ENCODE peak calls at places on chromosomes 4 and X, in seven cellular contexts. One of them, this sample, is unnamed.

GRCh38 chr4:108113229-108113628 is 55.5 kb downstream of the LEF1 start:
- DNase-seq in lower leg skin: no peak
- DNase-seq in NB4: no peak
- DNase-seq in A549: no peak
- DNase-seq in GM12878: no peak
- DNase-seq in tibial nerve: no peak
- DNase-seq in GM12891: no peak
- DNase-seq in this sample: no peak

GRCh38 chr4:163866728-163867313 is 372.3 kb downstream of the TMA16 start:
- DNase-seq in lower leg skin: no peak
- DNase-seq in NB4: no peak
- DNase-seq in A549: no peak
- DNase-seq in GM12878: no peak
- DNase-seq in tibial nerve: no peak
- DNase-seq in GM12891: no peak
- DNase-seq in this sample: peak; percentile 3

GRCh38 chrX:97326456-97326855 is 442.7 kb downstream of the RPA4 start:
- DNase-seq in lower leg skin: no peak
- DNase-seq in NB4: no peak
- DNase-seq in A549: no peak
- DNase-seq in GM12878: peak; percentile 73
- DNase-seq in tibial nerve: no peak
- DNase-seq in GM12891: peak; percentile 8
- DNase-seq in this sample: no peak

GRCh38 chr4:26862381-26862915 is 1.8 kb downstream of the STIM2 start:
- DNase-seq in lower leg skin: no peak
- DNase-seq in NB4: no peak
- DNase-seq in A549: no peak
- DNase-seq in GM12878: no peak
- DNase-seq in tibial nerve: no peak
- DNase-seq in GM12891: no peak
- DNase-seq in this sample: no peak

GRCh38 chr4:2246384-2247127 is 4.6 kb upstream of the HAUS3 start:
- DNase-seq in lower leg skin: no peak
- DNase-seq in NB4: no peak
- DNase-seq in A549: no peak
- DNase-seq in GM12878: no peak
- DNase-seq in tibial nerve: no peak
- DNase-seq in GM12891: no peak
- DNase-seq in this sample: peak; percentile 0

GRCh38 chr4:75710246-75710645 is 14.1 kb upstream of the USO1 start:
- DNase-seq in lower leg skin: no peak
- DNase-seq in NB4: no peak
- DNase-seq in A549: no peak
- DNase-seq in GM12878: no peak
- DNase-seq in tibial nerve: no peak
- DNase-seq in GM12891: no peak
- DNase-seq in this sample: no peak

GRCh38 chrX:23919706-23920320 is 12.0 kb downstream of the CXorf58 start:
- DNase-seq in lower leg skin: no peak
- DNase-seq in NB4: no peak
- DNase-seq in A549: no peak
- DNase-seq in GM12878: no peak
- DNase-seq in tibial nerve: no peak
- DNase-seq in GM12891: no peak
- DNase-seq in this sample: no peak

GRCh38 chr4:955931-956381 is 17.4 kb downstream of the DGKQ start:
- DNase-seq in lower leg skin: no peak
- DNase-seq in NB4: no peak
- DNase-seq in A549: no peak
- DNase-seq in GM12878: no peak
- DNase-seq in tibial nerve: no peak
- DNase-seq in GM12891: no peak
- DNase-seq in this sample: no peak

GRCh38 chr4:154030747-154031146 is 241.9 kb upstream of the SFRP2 start:
- DNase-seq in lower leg skin: no peak
- DNase-seq in NB4: no peak
- DNase-seq in A549: no peak
- DNase-seq in GM12878: no peak
- DNase-seq in tibial nerve: no peak
- DNase-seq in GM12891: no peak
- DNase-seq in this sample: no peak

GRCh38 chrX:46573331-46573895 is at the start of gene CHST7:
- DNase-seq in lower leg skin: peak; percentile 46
- DNase-seq in NB4: peak; percentile 78
- DNase-seq in A549: peak; percentile 80
- DNase-seq in GM12878: no peak
- DNase-seq in tibial nerve: peak; percentile 44
- DNase-seq in GM12891: no peak
- DNase-seq in this sample: no peak
- TF ChIP-seq POLR2A in lower leg skin: no peak
- TF ChIP-seq POLR2A in NB4: no peak
- TF ChIP-seq POLR2A in A549: peak; percentile 40
- TF ChIP-seq POLR2A in GM12878: no peak
- TF ChIP-seq POLR2A in tibial nerve: no peak
- TF ChIP-seq POLR2A in GM12891: no peak
- TF ChIP-seq POLR2A in this sample: peak; percentile 51

GRCh38 chr4:41212221-41213203 is 1.8 kb downstream of the APBB2 start:
- DNase-seq in lower leg skin: peak; percentile 56
- DNase-seq in NB4: peak; percentile 79
- DNase-seq in A549: peak; percentile 69
- DNase-seq in GM12878: peak; percentile 70
- DNase-seq in tibial nerve: peak; percentile 62
- DNase-seq in GM12891: no peak
- DNase-seq in this sample: peak; percentile 24
- TF ChIP-seq POLR2A in lower leg skin: no peak
- TF ChIP-seq POLR2A in NB4: no peak
- TF ChIP-seq POLR2A in A549: no peak
- TF ChIP-seq POLR2A in GM12878: no peak
- TF ChIP-seq POLR2A in tibial nerve: no peak
- TF ChIP-seq POLR2A in GM12891: no peak
- TF ChIP-seq POLR2A in this sample: no peak

GRCh38 chr4:96638132-96638531 is 798.2 kb downstream of the PDHA2 start:
- DNase-seq in lower leg skin: no peak
- DNase-seq in NB4: no peak
- DNase-seq in A549: no peak
- DNase-seq in GM12878: no peak
- DNase-seq in tibial nerve: no peak
- DNase-seq in GM12891: no peak
- DNase-seq in this sample: no peak
- TF ChIP-seq POLR2A in lower leg skin: no peak
- TF ChIP-seq POLR2A in NB4: no peak
- TF ChIP-seq POLR2A in A549: no peak
- TF ChIP-seq POLR2A in GM12878: no peak
- TF ChIP-seq POLR2A in tibial nerve: no peak
- TF ChIP-seq POLR2A in GM12891: no peak
- TF ChIP-seq POLR2A in this sample: no peak

GRCh38 chr4:82898322-82899243 is 2.0 kb upstream of the THAP9 start:
- DNase-seq in lower leg skin: no peak
- DNase-seq in NB4: peak; percentile 49
- DNase-seq in A549: peak; percentile 59
- DNase-seq in GM12878: no peak
- DNase-seq in tibial nerve: peak; percentile 31
- DNase-seq in GM12891: no peak
- DNase-seq in this sample: no peak

GRCh38 chr4:82900016-82900334 is 560 bp upstream of the THAP9 start:
- DNase-seq in lower leg skin: no peak
- DNase-seq in NB4: peak; percentile 70
- DNase-seq in A549: peak; percentile 46
- DNase-seq in GM12878: peak; percentile 35
- DNase-seq in tibial nerve: no peak
- DNase-seq in GM12891: no peak
- DNase-seq in this sample: no peak

GRCh38 chr4:82899339-82899738 is 1.2 kb upstream of the THAP9 start:
- DNase-seq in lower leg skin: no peak
- DNase-seq in NB4: peak; percentile 16
- DNase-seq in A549: no peak
- DNase-seq in GM12878: no peak
- DNase-seq in tibial nerve: no peak
- DNase-seq in GM12891: no peak
- DNase-seq in this sample: no peak

GRCh38 chr4:82901129-82901718 is 689 bp downstream of the THAP9 start:
- DNase-seq in lower leg skin: no peak
- DNase-seq in NB4: no peak
- DNase-seq in A549: no peak
- DNase-seq in GM12878: no peak
- DNase-seq in tibial nerve: no peak
- DNase-seq in GM12891: no peak
- DNase-seq in this sample: no peak

DNA sequence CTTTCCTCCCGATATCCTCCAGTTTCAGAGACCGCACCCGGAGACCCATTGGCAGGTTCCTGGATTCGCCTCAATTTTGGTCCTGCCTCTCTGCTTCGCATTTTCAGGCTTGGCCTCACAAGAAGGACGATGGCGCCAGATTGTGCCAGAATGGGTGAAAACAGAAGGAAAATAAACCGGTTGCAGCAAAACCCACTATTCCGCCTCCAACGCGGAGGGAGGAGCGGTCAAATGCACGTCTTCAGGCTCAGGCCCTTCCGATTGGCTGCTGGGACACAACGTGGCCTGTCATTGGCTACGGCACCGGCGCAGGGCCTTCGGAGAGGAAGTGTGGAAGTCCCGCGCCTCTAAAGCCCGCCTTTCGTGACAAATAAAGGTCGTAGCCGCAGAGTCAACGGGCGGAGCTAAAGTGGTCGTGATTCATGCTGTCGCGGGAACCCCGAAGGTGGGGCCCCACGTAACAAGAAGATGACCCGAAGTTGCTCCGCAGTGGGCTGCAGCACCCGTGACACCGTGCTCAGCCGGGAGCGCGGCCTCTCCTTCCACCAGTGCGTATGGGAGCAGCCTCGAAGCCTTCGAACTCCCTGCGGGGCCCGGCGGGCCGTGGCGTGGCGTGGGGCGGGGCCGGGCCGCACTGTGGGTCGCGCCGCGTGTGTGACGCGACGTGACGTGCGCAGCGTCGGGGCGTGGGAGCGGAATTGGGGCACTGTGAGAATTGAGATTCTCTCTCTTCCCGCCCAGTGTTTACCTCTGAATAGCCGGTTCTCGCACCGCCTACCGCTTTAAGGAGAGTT is at the start of gene THAP9:
- DNase-seq in lower leg skin: peak; percentile 99
- DNase-seq in NB4: peak; percentile 99
- DNase-seq in A549: peak; percentile 99
- DNase-seq in GM12878: peak; percentile 96
- DNase-seq in tibial nerve: peak; percentile 96
- DNase-seq in GM12891: peak; percentile 64
- DNase-seq in this sample: peak; percentile 68
- TF ChIP-seq POLR2A in lower leg skin: no peak
- TF ChIP-seq POLR2A in NB4: peak; percentile 94
- TF ChIP-seq POLR2A in A549: peak; percentile 57
- TF ChIP-seq POLR2A in GM12878: peak; percentile 93
- TF ChIP-seq POLR2A in tibial nerve: peak; percentile 85
- TF ChIP-seq POLR2A in GM12891: peak; percentile 97
- TF ChIP-seq POLR2A in this sample: peak; percentile 67

DNA sequence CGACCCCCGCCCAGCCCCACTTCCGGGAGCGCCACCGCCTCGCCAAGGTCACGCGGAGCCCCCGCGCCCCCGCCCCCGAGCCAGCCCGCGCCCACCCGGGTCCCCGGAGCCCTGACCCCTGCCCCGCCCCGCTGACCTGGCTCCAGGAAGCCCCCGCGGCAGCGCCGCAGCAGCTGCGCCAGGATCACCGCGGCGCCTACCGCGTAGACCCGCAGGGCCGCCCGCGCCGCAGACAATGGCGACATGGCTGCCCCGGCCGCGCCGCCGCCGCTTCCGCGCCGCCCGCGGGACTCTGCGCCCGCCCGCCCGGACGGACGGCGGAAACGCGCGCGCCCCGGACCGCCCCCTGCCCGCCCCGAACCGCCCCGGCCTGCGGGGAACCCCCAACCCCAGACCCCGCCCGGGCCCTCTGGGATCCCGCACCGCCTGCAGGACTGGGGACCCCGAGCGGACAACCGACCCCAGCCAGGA is at the start of the genes DHRSX and ZBED1:
- DNase-seq in lower leg skin: no peak
- DNase-seq in NB4: peak; percentile 48
- DNase-seq in A549: peak; percentile 37
- DNase-seq in GM12878: no peak
- DNase-seq in tibial nerve: no peak
- DNase-seq in GM12891: peak; percentile 69
- DNase-seq in this sample: peak; percentile 28
- TF ChIP-seq POLR2A in lower leg skin: no peak
- TF ChIP-seq POLR2A in NB4: peak; percentile 25
- TF ChIP-seq POLR2A in A549: peak; percentile 74
- TF ChIP-seq POLR2A in GM12878: peak; percentile 88
- TF ChIP-seq POLR2A in tibial nerve: no peak
- TF ChIP-seq POLR2A in GM12891: peak; percentile 31
- TF ChIP-seq POLR2A in this sample: peak; percentile 71

GRCh38 chr4:55546633-55547460 is at the start of gene CLOCK:
- DNase-seq in lower leg skin: peak; percentile 69
- DNase-seq in NB4: peak; percentile 90
- DNase-seq in A549: peak; percentile 88
- DNase-seq in GM12878: no peak
- DNase-seq in tibial nerve: peak; percentile 64
- DNase-seq in GM12891: peak; percentile 74
- DNase-seq in this sample: peak; percentile 33
- TF ChIP-seq POLR2A in lower leg skin: no peak
- TF ChIP-seq POLR2A in NB4: peak; percentile 52
- TF ChIP-seq POLR2A in A549: peak; percentile 50
- TF ChIP-seq POLR2A in GM12878: peak; percentile 74
- TF ChIP-seq POLR2A in tibial nerve: no peak
- TF ChIP-seq POLR2A in GM12891: no peak
- TF ChIP-seq POLR2A in this sample: peak; percentile 36

GRCh38 chrX:21940356-21940829 is at the start of gene SMS:
- DNase-seq in lower leg skin: peak; percentile 49
- DNase-seq in NB4: peak; percentile 87
- DNase-seq in A549: peak; percentile 82
- DNase-seq in GM12878: no peak
- DNase-seq in tibial nerve: peak; percentile 40
- DNase-seq in GM12891: peak; percentile 39
- DNase-seq in this sample: no peak
- TF ChIP-seq POLR2A in lower leg skin: no peak
- TF ChIP-seq POLR2A in NB4: peak; percentile 50
- TF ChIP-seq POLR2A in A549: peak; percentile 37
- TF ChIP-seq POLR2A in GM12878: peak; percentile 73
- TF ChIP-seq POLR2A in tibial nerve: peak; percentile 39
- TF ChIP-seq POLR2A in GM12891: no peak
- TF ChIP-seq POLR2A in this sample: peak; percentile 76

DNA sequence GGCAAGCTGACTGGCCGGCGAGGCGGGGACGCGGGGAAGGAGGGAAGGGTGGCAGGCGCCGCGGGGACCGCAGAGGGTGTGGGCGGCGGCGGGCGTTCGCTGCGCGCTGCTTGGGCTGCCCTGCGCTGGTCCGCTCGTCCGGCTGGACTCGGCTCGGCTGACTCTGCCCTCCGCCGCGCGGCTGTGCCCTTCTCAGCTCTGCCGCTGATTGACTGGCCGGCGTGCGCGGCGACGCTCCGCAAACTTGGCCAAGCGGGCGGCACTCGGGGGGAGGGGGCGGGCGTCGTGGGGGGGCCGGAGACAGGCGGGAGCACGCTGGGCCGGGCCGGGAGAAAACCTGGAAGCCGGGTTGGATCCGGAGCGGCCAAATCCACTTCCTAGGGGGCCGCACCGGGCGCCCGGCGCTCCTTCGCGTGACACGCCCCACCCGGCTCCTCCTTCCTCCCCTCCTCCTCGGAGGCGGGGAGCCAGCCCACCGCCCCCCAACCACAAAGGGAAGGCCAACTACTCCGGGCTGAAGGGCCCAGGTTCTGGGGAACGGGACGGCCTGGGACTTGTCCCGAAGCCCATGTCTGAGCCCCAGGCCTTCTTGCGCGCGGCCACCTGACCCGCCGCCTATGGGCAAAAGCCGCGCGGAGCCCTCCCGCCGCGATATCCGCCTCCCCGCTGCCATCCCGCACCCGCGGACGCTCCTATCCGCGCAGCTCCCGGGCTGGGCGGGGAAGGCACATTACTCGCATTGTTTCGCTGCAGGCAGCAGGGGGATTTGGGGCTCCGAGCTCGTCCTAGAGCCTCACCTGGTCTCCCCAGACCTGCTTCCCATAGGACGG is at the start of gene GPC4:
- DNase-seq in lower leg skin: peak; percentile 20
- DNase-seq in NB4: no peak
- DNase-seq in A549: peak; percentile 15
- DNase-seq in GM12878: no peak
- DNase-seq in tibial nerve: peak; percentile 10
- DNase-seq in GM12891: peak; percentile 9
- DNase-seq in this sample: peak; percentile 44
- TF ChIP-seq POLR2A in lower leg skin: no peak
- TF ChIP-seq POLR2A in NB4: no peak
- TF ChIP-seq POLR2A in A549: no peak
- TF ChIP-seq POLR2A in GM12878: no peak
- TF ChIP-seq POLR2A in tibial nerve: no peak
- TF ChIP-seq POLR2A in GM12891: no peak
- TF ChIP-seq POLR2A in this sample: peak; percentile 52